ENCODE peak calls at places on chromosomes 1 and 21, in eight cellular contexts. B is activated CD8-positive, alpha-beta T cell treated with anti-CD3 and anti-CD28 coated beads, Interleukin-2, amount 10 ng/mL, durations not matched to agents 7 days and 5 days; N is T-helper 2 cell treated with Interferon-gamma antibody and Interleukin-4, amounts not matched to agents 5 μg/mL and 100 μg/mL, for 36 hours; I is stimulated activated CD4-positive, alpha-beta T cell treated with anti-CD3 and anti-CD28 coated beads, TNF-alpha, amount 100 ng/mL, for 1 hour; Q is activated CD4-positive, alpha-beta T cell treated with anti-CD3 and anti-CD28 coated beads for 48 hours; Z is OCI-LY7; H is EH; K is WTC11. R is an unnamed sample.

GRCh38 chr1:30758785-30759380 is 1.3 kb upstream of the LAPTM5 start:
- DNase-seq in B (peak), N (peak), I (no peak), Q (peak), Z (peak), H (peak), K (no peak), R (peak)

GRCh38 chr1:240888039-240888786 is 276.3 kb upstream of the GREM2 start:
- DNase-seq in B (peak), N (no peak), I (no peak), Q (peak), Z (peak), H (peak), K (peak), R (no peak)

GRCh38 chr1:159804924-159805323 is 2.8 kb downstream of the FCRL6 start:
- DNase-seq in B (no peak), N (no peak), I (no peak), Q (no peak), Z (no peak), H (peak), K (no peak), R (peak)

GRCh38 chr1:103198076-103198475 is 89.8 kb upstream of the COL11A1 start:
- DNase-seq in B (no peak), N (no peak), I (no peak), Q (no peak), Z (no peak), H (no peak), K (no peak), R (no peak)

GRCh38 chr1:110714419-110715107 is 39.8 kb upstream of the KCNA3 start:
- DNase-seq in B (no peak), N (no peak), I (no peak), Q (no peak), Z (no peak), H (no peak), K (no peak), R (no peak)

GRCh38 chr1:98796049-98796448 is 134.5 kb downstream of the SNX7 start:
- DNase-seq in B (no peak), N (no peak), I (no peak), Q (no peak), Z (no peak), H (no peak), K (no peak), R (no peak)

GRCh38 chr21:36699546-36700294 is 805 bp downstream of the SIM2 start:
- DNase-seq in B (no peak), N (no peak), I (no peak), Q (no peak), Z (no peak), H (no peak), K (no peak), R (peak)

GRCh38 chr1:50251592-50252165 is 143.0 kb downstream of the ELAVL4 start:
- DNase-seq in B (no peak), N (no peak), I (no peak), Q (no peak), Z (peak), H (no peak), K (peak), R (peak)

GRCh38 chr1:119467219-119467618 is 39.8 kb upstream of the HSD3B1 start:
- DNase-seq in B (no peak), N (no peak), I (no peak), Q (no peak), Z (no peak), H (no peak), K (no peak), R (no peak)

GRCh38 chr1:157773723-157774350 is 3.1 kb downstream of the FCRL2 start:
- DNase-seq in B (no peak), N (no peak), I (no peak), Q (no peak), Z (peak), H (no peak), K (peak), R (no peak)

GRCh38 chr1:213977486-213977842 is 10.3 kb upstream of the PROX1 start:
- DNase-seq in B (no peak), N (no peak), I (no peak), Q (no peak), Z (no peak), H (no peak), K (no peak), R (no peak)

GRCh38 chr1:19013826-19014548 is 57.5 kb upstream of the IFFO2 start:
- DNase-seq in B (no peak), N (no peak), I (no peak), Q (no peak), Z (no peak), H (no peak), K (no peak), R (no peak)